ENCODE peak calls at places on chromosomes 5 and 9, in four cellular contexts. F, J, B and A are unnamed samples. For H3K27me3, the result is how much of the 10 kb centered on the place peaks cover.

GRCh38 chr5:130168211-130168610 is 263.9 kb downstream of the CHSY3 start:
- DNase-seq in F (no peak), J (no peak), B (no peak), A (no peak)

GRCh38 chr9:130936285-130937117 is 2.5 kb downstream of the FIBCD1 start:
- DNase-seq in F (no peak), J (no peak), B (peak), A (no peak)

GRCh38 chr5:149439899-149440655 is 61.0 kb upstream of the IL17B start:
- DNase-seq in F (no peak), J (no peak), B (no peak), A (no peak)

GRCh38 chr9:86082870-86083269 is 16.5 kb downstream of the GOLM1 start:
- DNase-seq in F (no peak), J (no peak), B (no peak), A (no peak)

GRCh38 chr9:89138463-89139390 is 39.9 kb downstream of the SHC3 start:
- DNase-seq in F (no peak), J (no peak), B (no peak), A (no peak)

GRCh38 chr5:95862636-95863382 is 40.3 kb upstream of the GLRX start:
- DNase-seq in F (no peak), J (no peak), B (no peak), A (no peak)

GRCh38 chr5:83724001-83724400 is 3.3 kb upstream of the HAPLN1 start:
- DNase-seq in F (no peak), J (no peak), B (no peak), A (no peak)

GRCh38 chr9:80775515-80775914 is 913.8 kb downstream of the TLE1 start:
- DNase-seq in F (no peak), J (no peak), B (no peak), A (no peak)

GRCh38 chr5:156552855-156553358 is 225.9 kb downstream of the SGCD start:
- DNase-seq in F (no peak), J (no peak), B (no peak), A (no peak)

GRCh38 chr9:20084125-20084524 is 295.3 kb upstream of the SLC24A2 start:
- DNase-seq in F (no peak), J (no peak), B (no peak), A (no peak)

GRCh38 chr9:119003882-119004617 is 365.2 kb downstream of the BRINP1 start:
- DNase-seq in F (no peak), J (no peak), B (no peak), A (no peak)

GRCh38 chr9:114409103-114409780 is 21.5 kb upstream of the AKNA start:
- DNase-seq in F (no peak), J (no peak), B (peak), A (no peak)

GRCh38 chr5:65125681-65126080 is 356.0 kb downstream of the ADAMTS6 start:
- DNase-seq in F (no peak), J (no peak), B (no peak), A (no peak)

GRCh38 chr5:28743362-28743761 is 1705.0 kb upstream of the CDH9 start:
- DNase-seq in F (no peak), J (no peak), B (no peak), A (no peak)

GRCh38 chr5:31181376-31181987 is 12.0 kb upstream of the CDH6 start:
- DNase-seq in F (no peak), J (no peak), B (no peak), A (no peak)

GRCh38 chr9:126615791-126616447 is 2.2 kb downstream of the LMX1B start:
- DNase-seq in F (no peak), J (no peak), B (no peak), A (no peak)
- H3K4me3 ChIP-seq in F (no peak), J (no peak), B (no peak), A (no peak)

DNA sequence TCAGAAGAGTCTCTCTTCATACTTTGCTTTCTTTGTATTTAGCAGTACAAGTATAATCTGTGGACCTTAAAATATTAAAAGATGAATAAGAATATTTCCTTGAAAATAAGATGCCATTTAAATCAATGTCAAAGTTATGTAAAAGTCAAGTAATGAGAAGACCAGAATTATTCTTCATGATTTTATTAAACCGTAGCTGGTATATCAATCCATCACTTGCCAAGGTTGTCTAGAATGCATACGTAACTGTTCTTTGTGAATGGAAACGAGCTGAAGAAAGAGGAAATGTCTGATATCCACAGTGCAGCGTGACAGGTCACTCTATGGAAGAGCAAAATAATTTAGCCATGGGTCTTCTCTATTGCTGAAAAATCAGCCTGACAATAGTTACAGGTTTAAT is 488.7 kb upstream of the CCNG1 start:
- DNase-seq in F (no peak), J (no peak), B (no peak), A (no peak)
- H3K27me3 ChIP-seq in F (under half), J (under half), B (under half), A (under half)

DNA sequence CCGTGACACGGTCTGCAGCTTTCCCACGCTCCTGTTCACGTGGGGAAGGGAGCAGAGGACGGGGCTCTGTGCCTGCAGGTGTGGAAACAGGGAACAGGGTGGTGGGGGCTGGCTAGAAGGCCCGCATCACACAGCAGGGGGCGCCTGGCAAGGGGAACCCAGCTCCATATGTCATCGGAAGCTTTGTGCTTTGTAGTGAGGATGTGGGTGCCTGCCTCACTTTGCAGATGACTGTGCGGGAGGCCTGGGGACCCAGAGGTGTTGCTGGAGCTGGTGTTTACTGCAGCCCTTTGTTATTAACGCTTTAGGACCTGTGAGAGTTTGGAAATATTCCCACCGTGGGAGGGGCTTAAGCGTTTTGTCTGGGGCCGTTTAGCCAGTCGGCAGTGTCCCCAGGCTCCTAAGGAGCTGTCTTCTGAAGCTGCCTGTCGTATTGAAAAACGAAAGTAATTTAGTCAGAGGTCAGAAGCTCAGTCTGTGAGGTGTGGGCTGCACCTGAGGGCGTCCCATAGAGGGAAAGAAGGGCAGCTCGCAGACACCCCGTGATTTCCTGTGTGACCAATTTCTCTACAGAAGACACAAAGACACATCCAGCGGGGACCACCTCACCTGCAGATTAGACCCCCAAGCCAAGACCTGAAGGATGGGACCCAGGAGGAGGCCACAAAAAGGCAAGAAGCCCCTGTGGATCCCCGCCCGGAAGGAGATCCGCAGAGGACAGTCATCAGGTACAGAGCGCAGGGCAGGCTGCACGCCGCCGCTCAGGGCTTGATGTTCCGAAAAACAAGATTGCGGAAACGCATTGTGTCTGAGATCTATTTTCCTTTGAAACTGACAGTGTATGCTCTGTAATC is 9.1 kb downstream of the MAN1B1 start:
- DNase-seq in F (no peak), J (no peak), B (no peak), A (no peak)
- TF ChIP-seq CTCF in F (no peak), J (no peak), B (no peak), A (no peak)

GRCh38 chr5:123814796-123815479 is 303.0 kb downstream of the CSNK1G3 start:
- DNase-seq in F (no peak), J (no peak), B (no peak), A (no peak)
- H3K4me3 ChIP-seq in F (no peak), J (no peak), B (no peak), A (no peak)